ENCODE peak calls at places on chromosome 19, in seven cellular contexts. A, J, P, N, S, D and C are unnamed samples.

GRCh38 chr19:16661480-16662034 is 618 bp downstream of the TMEM38A start:
- DNase-seq in S (no peak), P (peak), A (peak), N (no peak), D (no peak), J (peak), C (no peak)

GRCh38 chr19:9986787-9987281 is 23.5 kb downstream of the COL5A3 start:
- DNase-seq in S (no peak), D (no peak), J (peak), N (peak), A (peak), P (no peak), C (peak)

GRCh38 chr19:47315125-47315821 is 5.6 kb downstream of the C5AR1 start:
- DNase-seq in S (no peak), J (peak), P (no peak), D (peak), N (peak), A (peak), C (peak)

GRCh38 chr19:14554382-14554812 is 17.5 kb downstream of the NDUFB7 start:
- DNase-seq in J (no peak), P (no peak), S (no peak), D (peak), A (no peak), N (no peak), C (no peak)

GRCh38 chr19:48501961-48502719 is 9.5 kb downstream of the LMTK3 start:
- DNase-seq in J (peak), A (no peak), P (peak), D (peak), S (peak), N (peak), C (no peak)

GRCh38 chr19:50838239-50838638 is 4.9 kb upstream of the KLK15 start:
- DNase-seq in N (no peak), A (no peak), D (peak), J (no peak), P (no peak), S (no peak), C (no peak)

GRCh38 chr19:55485439-55486011 is 537 bp downstream of the NAT14 start:
- DNase-seq in N (no peak), A (no peak), J (peak), S (no peak), D (no peak), P (no peak), C (no peak)

GRCh38 chr19:45146251-45146650 is 14.5 kb downstream of the NKPD1 start:
- DNase-seq in P (no peak), J (no peak), N (no peak), D (no peak), A (no peak), S (no peak), C (no peak)

GRCh38 chr19:3123088-3123721 is 12.6 kb upstream of the GNA15 start:
- DNase-seq in J (no peak), S (no peak), A (no peak), P (no peak), N (no peak), D (no peak), C (no peak)

GRCh38 chr19:45798995-45799517 is 6.4 kb upstream of the DMWD start:
- DNase-seq in N (peak), P (peak), D (peak), A (peak), J (peak), S (no peak), C (peak)

GRCh38 chr19:33394006-33394722 is 20.7 kb downstream of the CEBPG start:
- DNase-seq in J (peak), D (peak), S (peak), A (peak), N (peak), P (no peak), C (peak)

GRCh38 chr19:19591133-19591825 is 27.2 kb downstream of the PBX4 start:
- DNase-seq in N (peak), J (no peak), S (no peak), A (no peak), P (no peak), D (peak), C (peak)

GRCh38 chr19:925087-925911 is 536 bp upstream of the ARID3A start:
- DNase-seq in S (no peak), A (peak), J (peak), N (peak), D (peak), P (peak), C (peak)
- TF ChIP-seq CTCF in S (peak), A (no peak), J (peak), N (no peak), D (no peak), P (no peak), C (no peak)

DNA sequence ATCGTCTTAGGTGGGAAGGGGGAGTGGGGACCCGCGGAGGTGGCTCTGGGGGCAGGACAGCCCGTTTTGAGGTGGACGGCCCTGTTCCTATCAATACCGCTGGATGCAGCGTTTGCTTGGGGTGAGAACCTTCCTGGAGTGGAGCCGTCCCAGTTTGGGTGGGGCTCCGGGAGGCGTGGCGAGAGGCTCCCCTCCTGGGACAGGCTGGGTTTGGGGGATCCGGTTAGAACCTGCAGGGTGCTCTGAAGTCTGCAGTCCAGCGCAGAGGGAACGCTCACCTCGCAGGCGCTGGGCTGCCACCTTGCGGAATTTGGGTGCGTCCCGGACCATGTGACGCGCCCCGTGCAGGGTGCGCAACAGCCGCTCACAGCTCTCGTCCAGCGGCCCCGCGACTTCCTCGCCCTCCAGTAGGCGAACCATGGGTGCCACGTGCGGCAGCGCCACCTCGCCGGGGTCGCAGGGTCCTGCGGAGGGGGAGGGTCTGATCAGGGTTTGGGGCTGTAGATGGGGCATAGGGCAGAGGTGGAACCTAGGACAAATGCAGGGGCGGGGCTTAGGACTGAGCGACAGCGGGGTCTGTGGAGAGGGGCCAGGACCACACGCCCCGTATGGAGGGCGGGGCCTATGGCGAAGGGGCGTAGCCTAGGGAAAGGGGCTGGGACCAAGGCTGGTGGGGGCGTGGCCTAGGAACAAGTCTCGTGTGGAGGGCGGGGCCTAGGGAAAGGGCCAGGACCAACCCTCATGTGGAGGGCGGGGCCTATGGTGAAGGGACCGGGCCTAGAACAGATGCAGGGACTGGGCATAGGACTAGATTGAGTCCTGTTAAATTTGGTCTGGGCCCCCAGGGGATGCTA is 13.8 kb downstream of the SH2D3A start:
- DNase-seq in P (peak), S (no peak), J (peak), N (peak), A (peak), D (peak), C (peak)
- TF ChIP-seq CTCF in P (no peak), S (no peak), J (peak), N (peak), A (peak), D (no peak), C (peak)

GRCh38 chr19:29664753-29665214 is 477 bp upstream of the PLEKHF1 start:
- DNase-seq in N (no peak), S (no peak), D (no peak), A (no peak), J (no peak), P (no peak), C (no peak)
- TF ChIP-seq CTCF in N (no peak), S (no peak), D (no peak), A (peak), J (no peak), P (no peak), C (no peak)

GRCh38 chr19:43754562-43755255 is at the start of gene SMG9:
- DNase-seq in S (peak), P (peak), J (peak), D (peak), A (peak), N (peak), C (peak)

GRCh38 chr19:43752287-43752875 is 2.4 kb downstream of the SMG9 start:
- DNase-seq in D (no peak), N (no peak), S (no peak), A (no peak), J (no peak), P (no peak), C (no peak)

GRCh38 chr19:43751466-43752220 is 3.1 kb downstream of the SMG9 start:
- DNase-seq in S (no peak), J (no peak), A (no peak), D (peak), N (peak), P (no peak), C (peak)

GRCh38 chr19:43754312-43754561 is 525 bp downstream of the SMG9 start:
- DNase-seq in J (no peak), A (no peak), P (no peak), S (no peak), N (no peak), D (no peak), C (no peak)

GRCh38 chr19:43755256-43755801 is 567 bp upstream of the SMG9 start:
- DNase-seq in A (peak), S (peak), J (peak), D (peak), N (peak), P (peak), C (peak)
- TF ChIP-seq CTCF in A (no peak), S (no peak), J (no peak), D (no peak), N (no peak), P (no peak), C (no peak)

GRCh38 chr19:27733551-27734266 is 1479.2 kb downstream of the UQCRFS1 start:
- DNase-seq in S (no peak), A (no peak), P (no peak), N (no peak), J (no peak), D (no peak), C (no peak)

GRCh38 chr19:27735314-27735713 is 1477.6 kb downstream of the UQCRFS1 start:
- DNase-seq in N (no peak), A (no peak), D (no peak), J (no peak), P (no peak), S (no peak), C (no peak)

GRCh38 chr19:27738569-27739193 is 1474.3 kb downstream of the UQCRFS1 start:
- DNase-seq in N (no peak), S (no peak), D (no peak), P (no peak), A (no peak), J (no peak), C (no peak)

GRCh38 chr19:27736225-27736624 is 1476.7 kb downstream of the UQCRFS1 start:
- DNase-seq in P (no peak), D (no peak), N (no peak), J (no peak), A (no peak), S (no peak), C (no peak)

GRCh38 chr19:27734496-27735220 is 1478.3 kb downstream of the UQCRFS1 start:
- DNase-seq in S (no peak), A (no peak), P (no peak), D (no peak), N (no peak), J (no peak), C (no peak)
- TF ChIP-seq CTCF in S (no peak), A (no peak), P (no peak), D (no peak), N (no peak), J (no peak), C (no peak)